ENCODE peak calls at places on chromosomes 7 and 10, in eight cellular contexts. P, I, N, R, B, K, C and Y are unnamed samples.

GRCh38 chr10:90227259-90227658 is 525.9 kb downstream of the KIF20B start:
- DNase-seq in P (no peak), B (peak; percentile 34), I (peak; percentile 11), N (no peak), K (peak; percentile 91), R (peak; percentile 4), C (peak; percentile 68), Y (peak; percentile 81)

GRCh38 chr10:87841215-87841614 is 22.1 kb downstream of the KLLN start:
- DNase-seq in B (peak; percentile 52), I (no peak), P (no peak), N (no peak), C (no peak), R (no peak), K (peak; percentile 14), Y (no peak)

GRCh38 chr7:102978280-102978679 is 65.5 kb downstream of the LRRC17 start:
- DNase-seq in K (peak; percentile 92), C (peak; percentile 90), I (peak; percentile 16), N (no peak), R (no peak), B (peak; percentile 82), P (peak; percentile 69), Y (peak; percentile 42)

GRCh38 chr10:107051769-107052168 is 112.7 kb downstream of the SORCS1 start:
- DNase-seq in I (no peak), N (no peak), K (no peak), B (no peak), C (no peak), R (no peak), P (no peak), Y (no peak)

GRCh38 chr10:61655335-61655851 is 7.3 kb upstream of the CABCOCO1 start:
- DNase-seq in B (peak; percentile 63), N (no peak), I (no peak), P (no peak), C (no peak), R (no peak), K (peak; percentile 53), Y (peak; percentile 19)

GRCh38 chr10:12705943-12706342 is 295.6 kb downstream of the CCDC3 start:
- DNase-seq in R (no peak), B (no peak), C (no peak), I (no peak), K (no peak), P (no peak), N (no peak), Y (no peak)

GRCh38 chr7:130454959-130455358 is 14.1 kb upstream of the CEP41 start:
- DNase-seq in P (no peak), R (no peak), K (no peak), C (no peak), I (no peak), N (no peak), B (no peak), Y (no peak)

GRCh38 chr7:42597296-42597695 is 314.6 kb downstream of the C7orf25 start:
- DNase-seq in P (no peak), R (no peak), N (no peak), K (no peak), B (no peak), I (no peak), C (no peak), Y (no peak)

GRCh38 chr10:129398861-129399260 is 68.2 kb upstream of the MGMT start:
- DNase-seq in I (no peak), P (no peak), C (no peak), R (no peak), N (no peak), K (no peak), B (no peak), Y (no peak)

GRCh38 chr10:79346388-79347225 is 662 bp upstream of the PPIF start:
- DNase-seq in K (no peak), B (no peak), N (no peak), I (no peak), P (no peak), C (no peak), R (no peak), Y (no peak)

GRCh38 chr10:92387289-92387940 is 96.4 kb downstream of the MARCHF5 start:
- DNase-seq in R (no peak), K (peak; percentile 64), C (peak; percentile 61), I (peak; percentile 16), N (peak; percentile 48), B (peak; percentile 75), P (no peak), Y (peak; percentile 23)

GRCh38 chr10:46094931-46095755 is 49.1 kb upstream of the MSMB start:
- DNase-seq in K (no peak), C (no peak), I (no peak), B (no peak), R (no peak), N (no peak), P (no peak), Y (no peak)

GRCh38 chr7:137915266-137915665 is 68.5 kb upstream of the DGKI start:
- DNase-seq in P (no peak), C (no peak), K (no peak), I (no peak), R (no peak), N (no peak), B (no peak), Y (no peak)

GRCh38 chr7:134900430-134900876 is 85.9 kb upstream of the AGBL3 start:
- DNase-seq in P (no peak), N (no peak), R (no peak), B (no peak), C (no peak), K (no peak), I (no peak), Y (no peak)

GRCh38 chr10:121990015-121990677 is 1.2 kb downstream of the TACC2 start:
- DNase-seq in N (peak; percentile 64), C (no peak), R (no peak), K (no peak), I (no peak), P (peak; percentile 60), B (no peak), Y (no peak)

GRCh38 chr10:110643670-110644597 is at the start of gene RBM20:
- DNase-seq in C (no peak), N (peak; percentile 8), B (no peak), K (no peak), R (peak; percentile 49), P (no peak), I (no peak), Y (no peak)

DNA sequence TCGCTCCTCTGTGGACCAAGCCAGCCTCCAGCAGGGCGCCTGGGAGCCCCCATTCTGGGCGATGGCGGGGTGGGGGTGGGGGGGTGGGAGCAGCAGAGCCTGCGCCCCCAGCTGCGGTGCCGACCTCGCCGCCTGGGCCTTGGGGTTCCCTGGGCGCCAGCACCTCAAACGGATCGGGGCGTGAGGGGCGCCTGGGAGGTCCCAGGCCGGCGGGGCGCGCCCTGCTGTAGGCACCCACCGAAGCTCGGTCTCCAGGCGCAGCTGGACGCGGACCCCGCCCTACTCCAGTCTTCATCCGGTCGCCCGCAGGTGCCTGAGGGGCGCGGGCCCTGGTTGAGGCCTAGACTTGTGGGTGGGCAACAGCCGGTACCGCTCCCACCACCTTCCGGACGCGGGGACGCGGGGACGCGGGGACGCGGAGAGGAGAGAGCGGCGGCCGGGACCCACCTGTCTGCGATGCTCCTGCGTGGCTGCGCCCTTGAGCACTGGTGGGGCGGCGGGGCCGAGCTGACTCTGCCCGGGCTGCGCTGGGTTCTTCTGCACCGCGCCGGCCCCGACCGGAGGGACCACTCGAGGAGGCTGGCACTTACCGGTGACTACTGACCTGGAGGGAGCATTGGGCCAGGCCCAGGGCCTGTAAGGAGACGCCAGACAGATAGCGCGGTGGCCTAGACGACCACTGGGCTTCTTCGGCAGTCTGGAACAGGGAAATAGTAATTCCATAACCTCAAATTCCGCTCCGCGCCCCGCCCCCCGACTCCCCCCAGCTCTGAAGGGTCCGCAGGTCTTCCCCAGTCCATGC is 5.5 kb upstream of the KCP start:
- DNase-seq in R (no peak), K (no peak), B (no peak), I (no peak), P (no peak), C (no peak), N (no peak), Y (no peak)
- H3K4me3 ChIP-seq in R (no peak overlapping the region), K (no peak overlapping the region), B (no peak overlapping the region), I (no peak overlapping the region), P (peak overlapping the region; percentile 20), C (no peak overlapping the region), N (no peak overlapping the region), Y (no peak overlapping the region)

DNA sequence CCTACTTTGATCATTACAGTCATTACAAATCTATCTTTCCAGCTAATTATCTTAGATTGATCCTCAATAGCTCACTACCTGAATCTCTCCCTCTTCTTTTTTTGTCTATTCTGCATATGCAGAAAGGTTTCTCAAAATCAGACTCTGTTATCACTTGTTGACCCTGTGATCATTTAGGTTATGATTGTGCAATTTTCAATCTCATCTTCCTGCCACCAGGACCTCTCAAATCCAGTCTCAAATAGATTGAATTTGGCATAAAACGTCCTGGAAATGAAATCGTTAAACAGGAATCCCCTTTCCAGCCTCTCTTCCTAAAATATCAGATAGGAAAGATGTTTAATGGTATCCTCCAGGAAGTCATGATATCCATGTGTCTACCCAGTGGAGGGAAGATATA is 96.6 kb downstream of the ST8SIA6 start:
- DNase-seq in K (no peak), N (no peak), P (no peak), R (no peak), I (no peak), B (no peak), C (no peak), Y (no peak)
- H3K4me3 ChIP-seq in K (no peak overlapping the region), N (no peak overlapping the region), P (no peak overlapping the region), R (no peak overlapping the region), I (no peak overlapping the region), B (no peak overlapping the region), C (no peak overlapping the region), Y (no peak overlapping the region)

DNA sequence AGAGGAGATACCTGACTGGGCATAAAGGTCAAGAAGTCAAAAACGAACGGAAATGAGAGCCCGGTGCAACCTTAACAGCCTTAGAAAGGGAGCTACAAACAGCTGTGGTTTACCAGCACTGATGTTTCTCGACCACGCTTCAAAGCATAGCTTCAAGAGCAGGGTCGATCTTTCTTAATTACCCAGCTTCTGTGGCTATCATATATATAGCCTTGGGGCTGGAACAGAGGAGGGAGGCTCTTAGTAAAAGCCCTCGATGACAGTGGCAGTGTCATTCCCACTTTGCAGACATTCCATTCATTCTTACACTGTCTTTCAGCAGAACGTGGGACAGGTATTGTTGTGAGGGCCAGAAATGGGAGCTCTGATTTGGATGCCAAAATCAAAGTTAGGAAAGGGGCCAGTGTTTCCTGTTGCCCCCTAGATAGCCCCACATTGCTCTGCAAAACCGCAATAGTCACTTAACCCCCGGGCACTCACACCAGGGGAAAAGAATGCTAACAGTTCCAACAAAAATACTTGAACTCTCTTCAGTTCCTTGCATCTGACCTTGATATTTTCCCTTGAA is 141.5 kb downstream of the MTPAP start:
- DNase-seq in R (no peak), B (peak; percentile 19), P (no peak), K (no peak), N (no peak), C (peak; percentile 21), I (no peak), Y (no peak)
- H3K4me3 ChIP-seq in R (no peak overlapping the region), B (no peak overlapping the region), P (no peak overlapping the region), K (no peak overlapping the region), N (no peak overlapping the region), C (no peak overlapping the region), I (no peak overlapping the region), Y (no peak overlapping the region)

DNA sequence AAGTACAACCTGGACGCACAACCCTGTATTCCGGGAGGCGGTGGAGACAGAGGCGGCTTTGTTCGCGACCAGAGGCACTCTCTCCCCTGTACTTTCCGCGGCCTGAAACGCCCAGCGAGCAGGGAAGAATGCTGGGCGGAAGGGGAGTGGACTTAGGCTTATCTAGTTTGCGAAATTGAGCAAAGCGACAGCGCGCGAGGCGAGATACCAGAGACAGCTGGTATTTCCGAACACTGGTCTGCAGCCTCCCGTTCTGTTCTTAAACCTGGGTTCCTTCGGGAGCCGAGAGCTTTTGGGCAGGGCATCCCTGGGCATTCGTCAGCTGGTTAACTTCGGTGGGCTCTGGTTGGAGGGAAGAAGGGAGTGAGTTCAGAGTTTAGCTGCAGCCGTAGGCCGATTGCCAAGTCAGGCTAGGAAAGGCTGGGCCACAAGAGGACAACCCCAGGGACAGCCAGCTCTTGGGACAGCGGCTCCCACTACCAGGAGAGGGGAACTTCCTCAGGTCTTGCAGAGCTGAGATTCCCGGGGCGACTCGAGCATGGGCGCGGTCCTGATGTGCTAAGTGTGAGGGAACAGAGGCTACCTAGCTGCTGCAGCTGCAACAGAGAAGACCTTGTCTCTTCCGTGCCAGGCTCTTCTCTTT is 3.9 kb downstream of the HMX3 start:
- DNase-seq in K (no peak), C (peak; percentile 70), B (peak; percentile 18), P (peak; percentile 58), R (no peak), I (no peak), N (peak; percentile 33), Y (no peak)
- H3K4me3 ChIP-seq in K (no peak overlapping the region), C (no peak overlapping the region), B (no peak overlapping the region), P (no peak overlapping the region), R (peak overlapping the region; percentile 72), I (no peak overlapping the region), N (no peak overlapping the region), Y (no peak overlapping the region)